ENCODE peak calls at places on chromosome 19, in five cellular contexts. F is neuronal stem cell, Y is H1, B is mesenchymal stem cell, I is trophoblast cell. L is an unnamed sample.

GRCh38 chr19:13788991-13789390 is 6.3 kb upstream of the ZSWIM4 start:
- DNase-seq in F (no peak), I (peak; percentile 95), Y (no peak), B (peak; percentile 71), L (no peak)

GRCh38 chr19:38359242-38360021 is 14.9 kb upstream of the PSMD8 start:
- DNase-seq in F (no peak), B (no peak), I (no peak), Y (no peak), L (no peak)

GRCh38 chr19:35911790-35912189 is 3.7 kb upstream of the TYROBP start:
- DNase-seq in F (no peak), I (no peak), B (no peak), Y (no peak), L (no peak)

GRCh38 chr19:35347171-35347929 is at the start of gene FFAR1:
- DNase-seq in I (peak; percentile 41), F (no peak), Y (peak; percentile 38), B (no peak), L (peak; percentile 19)

GRCh38 chr19:46481187-46481586 is 9.8 kb upstream of the PNMA8A start:
- DNase-seq in B (no peak), I (no peak), Y (no peak), F (no peak), L (no peak)

GRCh38 chr19:2810141-2811091 is 9.3 kb upstream of the ZNF554 start:
- DNase-seq in I (no peak), B (no peak), F (no peak), Y (no peak), L (no peak)

GRCh38 chr19:52351512-52351911 is 15.5 kb downstream of the ZNF610 start:
- DNase-seq in Y (peak; percentile 66), F (no peak), I (no peak), B (no peak), L (peak; percentile 85)

GRCh38 chr19:30662211-30662861 is 290.2 kb downstream of the ZNF536 start:
- DNase-seq in I (no peak), F (no peak), B (no peak), Y (no peak), L (no peak)

GRCh38 chr19:39563408-39563807 is 23.4 kb upstream of the EID2 start:
- DNase-seq in F (no peak), I (peak; percentile 25), Y (no peak), B (no peak), L (no peak)

GRCh38 chr19:11155373-11156120 is at the start of gene SPC24:
- DNase-seq in Y (peak; percentile 93), F (peak; percentile 98), B (peak; percentile 99), I (peak; percentile 99), L (peak; percentile 98)

GRCh38 chr19:11159598-11160001 is 4.0 kb upstream of the SPC24 start:
- DNase-seq in I (no peak), F (no peak), B (peak; percentile 87), Y (no peak), L (no peak)

GRCh38 chr19:11151181-11151580 is 4.4 kb downstream of the SPC24 start:
- DNase-seq in B (no peak), F (no peak), Y (no peak), I (no peak), L (no peak)

GRCh38 chr19:11152318-11153062 is 3.1 kb downstream of the SPC24 start:
- DNase-seq in F (no peak), Y (no peak), I (no peak), B (peak; percentile 60), L (no peak)

GRCh38 chr19:11154683-11155047 is 917 bp downstream of the SPC24 start:
- DNase-seq in B (no peak), Y (no peak), I (no peak), F (no peak), L (no peak)
- H2BK12ac ChIP-seq in B (no peak overlapping the region), Y (no peak overlapping the region), I (no peak overlapping the region), F (no peak overlapping the region), L (no peak overlapping the region)

DNA sequence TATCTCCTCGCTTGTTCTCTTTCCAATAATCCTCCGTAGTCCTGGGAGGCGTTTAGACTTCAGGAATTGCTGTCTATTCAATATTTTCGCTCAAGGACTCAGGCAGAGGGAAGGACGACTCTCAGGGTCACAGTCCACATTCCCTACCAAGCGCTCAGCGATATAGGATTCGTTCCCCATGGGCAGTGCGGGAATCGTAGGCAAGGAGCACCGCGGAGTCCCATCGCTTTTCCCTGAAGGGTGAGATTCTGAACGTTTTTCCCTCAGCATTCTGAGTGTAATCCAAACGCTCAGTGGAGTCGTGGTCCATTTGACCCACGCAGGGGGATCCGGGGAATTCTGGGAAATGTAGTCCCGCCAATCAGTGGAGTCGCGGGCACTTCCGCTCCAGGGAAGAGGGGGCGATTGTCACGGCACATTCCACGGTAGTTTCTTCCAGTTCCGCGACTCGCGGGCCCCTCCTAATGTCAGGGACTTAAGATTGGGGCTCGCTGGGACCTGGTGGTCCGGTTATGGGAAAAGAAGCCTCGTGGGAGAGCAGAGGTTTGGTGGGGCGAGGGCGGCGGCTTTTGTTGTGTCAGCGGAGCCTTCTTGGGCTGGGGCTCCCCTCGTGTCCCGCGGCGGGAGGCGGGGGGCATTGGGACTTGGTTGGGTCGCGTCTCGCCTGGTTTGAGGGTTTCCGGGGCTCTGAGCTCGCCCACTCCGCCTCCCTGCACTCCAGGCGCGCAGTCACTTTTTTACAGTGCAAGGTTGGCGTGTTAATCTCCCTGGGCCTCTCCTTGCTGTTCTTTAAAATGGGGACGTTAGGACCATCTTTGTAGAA is at the start of gene ZNF234:
- DNase-seq in F (peak; percentile 71), I (peak; percentile 76), Y (peak; percentile 72), B (peak; percentile 91), L (peak; percentile 65)
- H3K14ac ChIP-seq in F (peak within 1 kb of the TSS; percentile 25), I (peak within 1 kb of the TSS; percentile 65), Y (no peak within 1 kb of the TSS), B (no peak within 1 kb of the TSS), L (no peak within 1 kb of the TSS)

GRCh38 chr19:6248856-6249255 is 30.9 kb downstream of the MLLT1 start:
- DNase-seq in B (no peak), I (no peak), Y (no peak), F (no peak), L (no peak)
- H2BK12ac ChIP-seq in B (no peak overlapping the region), I (no peak overlapping the region), Y (no peak overlapping the region), F (no peak overlapping the region), L (no peak overlapping the region)

DNA sequence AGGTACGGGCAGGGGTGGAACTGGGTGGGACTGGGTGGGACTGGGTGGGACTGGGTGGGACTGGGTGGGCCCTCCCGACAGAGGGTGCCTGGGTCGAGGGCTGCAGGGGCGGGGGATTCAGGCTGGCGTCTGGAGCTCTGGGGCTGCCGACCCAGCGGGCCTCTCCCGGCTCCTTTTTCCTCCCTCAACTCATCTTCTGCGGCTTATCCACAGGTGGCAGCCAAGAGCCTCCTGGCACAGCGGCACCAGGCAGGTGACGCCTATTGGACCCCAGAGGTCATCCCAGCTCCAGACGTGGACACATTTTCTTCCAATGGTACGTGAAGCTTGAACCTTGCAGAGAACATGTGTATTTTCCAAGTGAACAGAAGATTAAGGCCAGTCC is 533 bp downstream of the ZNF544 start:
- DNase-seq in I (no peak), Y (peak; percentile 50), B (peak; percentile 26), F (no peak), L (peak; percentile 55)
- H3K14ac ChIP-seq in I (peak overlapping the region; percentile 95), Y (no peak overlapping the region), B (no peak overlapping the region), F (no peak overlapping the region), L (peak overlapping the region; percentile 99)

GRCh38 chr19:868458-869244 is 9.2 kb downstream of the CFD start:
- DNase-seq in I (no peak), Y (no peak), B (no peak), F (no peak), L (no peak)
- H2BK12ac ChIP-seq in I (peak overlapping the region; percentile 42), Y (peak overlapping the region; percentile 27), B (peak overlapping the region; percentile 57), F (no peak overlapping the region), L (no peak overlapping the region)

L was measured in H9.